ENCODE peak calls at places on chromosomes 5 and 9, in six cellular contexts. V is nephron progenitor cell, C is WTC11, N is GM13977, E is HepG2, G is mesothelial cell of epicardium. M is an unnamed sample.

GRCh38 chr9:114078021-114078780 is at the start of gene AMBP:
- DNase-seq in V (no peak), C (no peak), N (no peak), E (peak; percentile 96), G (no peak), M (no peak)

GRCh38 chr9:114719290-114719689 is 37.3 kb upstream of the TEX48 start:
- DNase-seq in V (no peak), C (no peak), N (no peak), E (no peak), G (no peak), M (no peak)

GRCh38 chr5:111301264-111301663 is 77.1 kb downstream of the CAMK4 start:
- DNase-seq in V (no peak), C (no peak), N (no peak), E (no peak), G (no peak), M (no peak)

GRCh38 chr5:119453045-119453383 is 717 bp downstream of the HSD17B4 start:
- DNase-seq in V (no peak), C (no peak), N (peak; percentile 28), E (no peak), G (no peak), M (no peak)

GRCh38 chr9:5832093-5832542 is 799 bp downstream of the ERMP1 start:
- DNase-seq in V (no peak), C (no peak), N (no peak), E (peak; percentile 21), G (no peak), M (no peak)

GRCh38 chr9:121840838-121841760 is 189.7 kb downstream of the DAB2IP start:
- DNase-seq in V (no peak), C (no peak), N (no peak), E (no peak), G (no peak), M (peak; percentile 42)

GRCh38 chr5:68419637-68420452 is 204.3 kb downstream of the PIK3R1 start:
- DNase-seq in V (peak; percentile 66), C (no peak), N (no peak), E (no peak), G (no peak), M (no peak)

GRCh38 chr9:8486095-8486494 is 686.5 kb upstream of the DMAC1 start:
- DNase-seq in V (peak; percentile 21), C (peak; percentile 56), N (no peak), E (no peak), G (no peak), M (no peak)

GRCh38 chr5:123809594-123810172 is 297.7 kb downstream of the CSNK1G3 start:
- DNase-seq in V (peak; percentile 31), C (no peak), N (no peak), E (no peak), G (no peak), M (no peak)

GRCh38 chr5:16160706-16161105 is 18.9 kb downstream of the MARCHF11 start:
- DNase-seq in V (peak; percentile 33), C (no peak), N (peak; percentile 27), E (peak; percentile 60), G (no peak), M (no peak)

GRCh38 chr9:33082538-33083326 is 6.3 kb upstream of the SMU1 start:
- DNase-seq in V (no peak), C (no peak), N (no peak), E (no peak), G (no peak), M (no peak)

GRCh38 chr9:124835026-124835501 is 18.2 kb upstream of the WDR38 start:
- DNase-seq in V (no peak), C (no peak), N (no peak), E (peak; percentile 36), G (peak; percentile 89), M (no peak)

GRCh38 chr9:125375820-125376219 is 114.2 kb downstream of the GAPVD1 start:
- DNase-seq in V (no peak), C (no peak), N (no peak), E (no peak), G (no peak), M (no peak)

GRCh38 chr5:95617057-95617456 is 2.8 kb upstream of the GPR150 start:
- DNase-seq in V (no peak), C (no peak), N (peak; percentile 40), E (no peak), G (no peak), M (no peak)

GRCh38 chr9:116098476-116098875 is 55.1 kb upstream of the PAPPA start:
- DNase-seq in V (no peak), C (no peak), N (no peak), E (no peak), G (no peak), M (no peak)

GRCh38 chr5:658103-658502 is 35.0 kb downstream of the TPPP start:
- DNase-seq in V (no peak), C (no peak), N (no peak), E (no peak), G (no peak), M (no peak)

GRCh38 chr5:59358005-59358404 is 535.5 kb downstream of the PDE4D start:
- DNase-seq in V (no peak), C (no peak), N (no peak), E (no peak), G (no peak), M (no peak)

GRCh38 chr5:28576022-28576421 is 1537.6 kb upstream of the CDH9 start:
- DNase-seq in V (no peak), C (no peak), N (no peak), E (peak; percentile 5), G (no peak), M (no peak)

GRCh38 chr9:36901528-36901927 is 132.5 kb downstream of the PAX5 start:
- DNase-seq in V (no peak), C (no peak), N (no peak), E (no peak), G (no peak), M (no peak)

GRCh38 chr9:77846957-77847574 is 184.5 kb downstream of the GNAQ start:
- DNase-seq in V (no peak), C (no peak), N (no peak), E (no peak), G (no peak), M (no peak)

GRCh38 chr9:20358201-20358600 is 264.1 kb downstream of the MLLT3 start:
- DNase-seq in V (no peak), C (no peak), N (no peak), E (no peak), G (no peak), M (no peak)

GRCh38 chr9:121744687-121745395 is 93.4 kb downstream of the DAB2IP start:
- DNase-seq in V (peak; percentile 31), C (no peak), N (no peak), E (peak; percentile 61), G (no peak), M (no peak)

GRCh38 chr9:122498883-122499288 is 11.7 kb upstream of the OR1J2 start:
- DNase-seq in V (no peak), C (peak; percentile 27), N (peak; percentile 32), E (peak; percentile 24), G (no peak), M (no peak)

GRCh38 chr9:136589766-136590740 is 44.2 kb upstream of the NOTCH1 start:
- DNase-seq in V (no peak), C (no peak), N (no peak), E (no peak), G (no peak), M (no peak)

GRCh38 chr5:131977212-131977604 is 31.7 kb upstream of the MEIKIN start:
- DNase-seq in V (no peak), C (no peak), N (no peak), E (no peak), G (no peak), M (peak; percentile 37)

GRCh38 chr9:4443439-4443838 is 46.8 kb upstream of the SLC1A1 start:
- DNase-seq in V (no peak), C (no peak), N (no peak), E (no peak), G (no peak), M (no peak)

GRCh38 chr5:138459311-138459710 is 6.0 kb upstream of the EGR1 start:
- DNase-seq in V (no peak), C (no peak), N (peak; percentile 75), E (no peak), G (no peak), M (no peak)

GRCh38 chr5:131148835-131149234 is 16.2 kb downstream of the HINT1 start:
- DNase-seq in V (no peak), C (no peak), N (no peak), E (no peak), G (no peak), M (no peak)

GRCh38 chr9:136690104-136690840 is 3.0 kb upstream of the AGPAT2 start:
- DNase-seq in V (peak; percentile 4), C (no peak), N (no peak), E (no peak), G (no peak), M (no peak)

DNA sequence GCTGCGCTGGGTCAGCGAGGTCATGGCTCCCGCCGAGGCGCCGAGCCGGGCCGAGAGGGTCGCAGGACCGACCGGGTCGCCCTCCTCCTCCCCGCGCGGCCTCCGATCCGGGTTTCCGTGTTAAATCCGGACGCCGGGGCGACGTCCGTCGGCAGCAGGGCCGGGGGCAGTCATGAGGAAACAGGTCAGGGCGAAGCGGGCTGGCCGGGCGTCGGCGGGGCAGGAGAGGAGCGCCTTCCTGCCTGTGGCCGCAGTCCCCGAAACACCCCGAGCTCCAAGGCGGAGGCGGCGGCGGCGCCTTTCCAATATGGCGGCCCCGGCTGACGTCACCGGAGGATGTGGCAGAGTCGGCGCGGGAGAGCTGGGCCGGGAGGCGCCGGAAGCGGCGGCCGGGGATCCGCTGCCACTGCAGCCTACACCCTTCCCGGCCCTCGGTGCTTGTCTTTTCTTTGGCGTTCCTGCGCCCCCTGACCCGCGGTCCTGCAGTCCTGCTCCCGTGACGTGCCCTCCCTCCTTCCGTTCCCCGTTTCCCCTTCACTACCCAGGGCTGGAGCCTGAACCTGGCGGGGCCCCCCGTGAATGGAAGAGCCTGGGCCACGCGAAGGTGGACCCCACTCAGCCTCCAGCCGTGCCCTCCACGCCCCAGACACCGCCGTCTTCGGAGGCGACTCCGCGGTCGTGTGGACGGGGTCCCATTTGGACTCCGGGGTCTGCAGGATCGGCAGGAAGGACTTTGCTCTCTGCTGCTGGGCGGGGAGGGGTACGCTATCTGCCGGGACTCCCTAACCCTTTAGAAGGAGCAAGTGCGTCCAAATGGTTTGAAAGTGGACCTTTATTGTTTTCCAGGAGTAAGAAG is at the start of gene GOLPH3:
- DNase-seq in V (peak; percentile 94), C (peak; percentile 93), N (peak; percentile 95), E (peak; percentile 81), G (peak; percentile 83), M (peak; percentile 95)
- TF ChIP-seq CTCF in V (no peak), C (no peak), N (no peak), E (no peak), G (no peak), M (peak; percentile 46)

DNA sequence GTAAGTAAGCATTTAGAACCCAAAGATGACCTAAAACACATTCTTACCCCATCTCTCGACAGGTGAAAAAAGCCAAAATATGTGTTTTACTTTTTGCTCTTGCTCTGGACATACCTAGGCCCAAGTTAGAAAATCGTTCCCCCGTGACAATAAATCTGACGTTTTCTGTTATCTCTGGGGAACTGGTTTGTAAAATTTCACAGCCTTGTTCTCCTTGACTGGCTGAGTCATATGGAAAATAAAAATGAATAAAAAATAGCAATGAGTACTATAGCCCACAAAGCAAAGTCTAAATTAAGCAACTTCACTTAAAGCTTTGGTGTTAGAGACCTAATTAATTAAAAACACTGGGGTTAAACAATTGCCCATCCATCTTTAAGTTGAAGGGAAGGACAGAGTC is 286.9 kb upstream of the CLINT1 start:
- DNase-seq in V (no peak), C (no peak), N (no peak), E (no peak), G (no peak), M (no peak)
- TF ChIP-seq CTCF in V (no peak), C (no peak), N (no peak), E (no peak), G (no peak), M (no peak)

GRCh38 chr5:14582797-14583137 is 1.2 kb downstream of the OTULINL start:
- DNase-seq in V (no peak), C (no peak), N (no peak), E (no peak), G (no peak), M (no peak)
- TF ChIP-seq CTCF in V (no peak), C (no peak), N (no peak), E (no peak), G (no peak), M (no peak)

GRCh38 chr9:35732185-35733108 is at the start of the genes CREB3 and TLN1:
- DNase-seq in V (peak; percentile 92), C (peak; percentile 95), N (peak; percentile 98), E (peak; percentile 96), G (peak; percentile 89), M (peak; percentile 96)
- TF ChIP-seq CTCF in V (no peak), C (no peak), N (peak; percentile 51), E (peak; percentile 83), G (no peak), M (peak; percentile 2)

M was measured in type B pancreatic cell.